ENCODE peak calls at places on chromosomes 2 and 18, in eight cellular contexts. R is IMR-90; Y is tibial nerve; A is cardiac muscle cell; B is suprapubic skin; Q is stomach; C is CD4-positive, alpha-beta memory T cell; I is tibial artery. E is an unnamed sample. For H3K4me1, the result is how much of the 10 kb centered on the place peaks cover.

GRCh38 chr2:111209045-111209514 is 88.4 kb downstream of the BCL2L11 start:
- DNase-seq in R (peak), Y (no peak), A (peak), B (no peak), Q (no peak), C (no peak), I (no peak), E (no peak)

GRCh38 chr2:176107731-176108181 is 676 bp downstream of the HOXD11 start:
- DNase-seq in R (no peak), Y (no peak), A (no peak), B (no peak), Q (no peak), C (no peak), I (no peak), E (no peak)

GRCh38 chr2:218325566-218326160 is 31.0 kb upstream of the CATIP start:
- DNase-seq in R (no peak), Y (no peak), A (no peak), B (no peak), Q (no peak), C (no peak), I (no peak), E (no peak)

GRCh38 chr2:8115966-8116365 is 565.9 kb upstream of the ID2 start:
- DNase-seq in R (peak), Y (no peak), A (no peak), B (no peak), Q (no peak), C (no peak), I (no peak), E (no peak)

GRCh38 chr2:13035866-13036265 is 319.1 kb downstream of the TRIB2 start:
- DNase-seq in R (no peak), Y (no peak), A (no peak), B (no peak), Q (no peak), C (no peak), I (no peak), E (no peak)

GRCh38 chr2:46296216-46296839 is 879 bp upstream of the EPAS1 start:
- DNase-seq in R (no peak), Y (peak), A (peak), B (peak), Q (peak), C (no peak), I (peak), E (no peak)

GRCh38 chr2:239818531-239819011 is 206.6 kb downstream of the NDUFA10 start:
- DNase-seq in R (no peak), Y (no peak), A (no peak), B (peak), Q (peak), C (no peak), I (peak), E (no peak)

GRCh38 chr18:48385595-48385994 is 23.6 kb downstream of the ZBTB7C start:
- DNase-seq in R (no peak), Y (no peak), A (no peak), B (no peak), Q (no peak), C (no peak), I (no peak), E (no peak)

GRCh38 chr2:240624950-240625621 is at the start of gene GPR35:
- DNase-seq in R (peak), Y (no peak), A (peak), B (peak), Q (peak), C (peak), I (peak), E (no peak)

GRCh38 chr2:145258903-145259579 is 739.1 kb upstream of the ZEB2 start:
- DNase-seq in R (peak), Y (no peak), A (peak), B (no peak), Q (no peak), C (no peak), I (no peak), E (no peak)

GRCh38 chr2:226772389-226773179 is 27.0 kb downstream of the IRS1 start:
- DNase-seq in R (peak), Y (no peak), A (peak), B (no peak), Q (no peak), C (peak), I (no peak), E (peak)

GRCh38 chr2:173803344-173803893 is 161.8 kb downstream of the SP3 start:
- DNase-seq in R (no peak), Y (no peak), A (peak), B (no peak), Q (no peak), C (no peak), I (no peak), E (no peak)

GRCh38 chr2:217449436-217449835 is 553.4 kb downstream of the TNS1 start:
- DNase-seq in R (no peak), Y (no peak), A (no peak), B (no peak), Q (no peak), C (no peak), I (no peak), E (no peak)

GRCh38 chr2:190794466-190795184 is 86.0 kb upstream of the GLS start:
- DNase-seq in R (peak), Y (no peak), A (no peak), B (no peak), Q (no peak), C (no peak), I (no peak), E (no peak)

GRCh38 chr2:74862268-74862964 is 28.5 kb downstream of the HK2 start:
- DNase-seq in R (no peak), Y (no peak), A (no peak), B (no peak), Q (peak), C (no peak), I (no peak), E (no peak)

GRCh38 chr2:170942615-170943014 is 13.6 kb downstream of the GORASP2 start:
- DNase-seq in R (no peak), Y (no peak), A (no peak), B (no peak), Q (no peak), C (no peak), I (no peak), E (no peak)

GRCh38 chr2:126761981-126762878 is 106.3 kb downstream of the GYPC start:
- DNase-seq in R (no peak), Y (no peak), A (no peak), B (peak), Q (no peak), C (peak), I (no peak), E (no peak)

GRCh38 chr2:120932881-120933280 is 197.2 kb downstream of the GLI2 start:
- DNase-seq in R (no peak), Y (no peak), A (no peak), B (no peak), Q (no peak), C (no peak), I (no peak), E (no peak)

GRCh38 chr18:43486462-43486861 is 209.2 kb upstream of the SYT4 start:
- DNase-seq in R (no peak), Y (no peak), A (no peak), B (no peak), Q (peak), C (no peak), I (no peak), E (no peak)

GRCh38 chr18:12460874-12461273 is 53.1 kb downstream of the PRELID3A start:
- DNase-seq in R (peak), Y (no peak), A (peak), B (no peak), Q (no peak), C (no peak), I (no peak), E (peak)

GRCh38 chr2:202687276-202687675 is 52.5 kb downstream of the FAM117B start:
- DNase-seq in R (peak), Y (no peak), A (no peak), B (no peak), Q (no peak), C (no peak), I (no peak), E (no peak)

GRCh38 chr18:22279741-22280452 is 110.5 kb downstream of the GATA6 start:
- DNase-seq in R (peak), Y (no peak), A (peak), B (no peak), Q (no peak), C (no peak), I (no peak), E (no peak)

GRCh38 chr2:110667061-110667460 is 10.8 kb downstream of the BUB1 start:
- DNase-seq in R (peak), Y (no peak), A (no peak), B (no peak), Q (no peak), C (no peak), I (no peak), E (no peak)

GRCh38 chr2:53970095-53970897 is 497 bp downstream of the PSME4 start:
- DNase-seq in R (peak), Y (peak), A (peak), B (peak), Q (peak), C (peak), I (peak), E (peak)

GRCh38 chr18:70245941-70246537 is 40.6 kb upstream of the RTTN start:
- DNase-seq in R (no peak), Y (no peak), A (peak), B (no peak), Q (no peak), C (no peak), I (no peak), E (peak)

GRCh38 chr2:120538691-120539420 is 192.9 kb downstream of the INHBB start:
- DNase-seq in R (no peak), Y (no peak), A (no peak), B (no peak), Q (no peak), C (no peak), I (no peak), E (no peak)

GRCh38 chr2:148876589-148877402 is 1.8 kb downstream of the KIF5C start:
- DNase-seq in R (no peak), Y (no peak), A (no peak), B (peak), Q (peak), C (peak), I (peak), E (no peak)

GRCh38 chr18:80191907-80192652 is 55.2 kb downstream of the PARD6G start:
- DNase-seq in R (no peak), Y (no peak), A (no peak), B (no peak), Q (no peak), C (no peak), I (no peak), E (no peak)

GRCh38 chr2:35538796-35539195 is 816.8 kb upstream of the CRIM1 start:
- DNase-seq in R (no peak), Y (no peak), A (no peak), B (no peak), Q (no peak), C (no peak), I (no peak), E (no peak)

GRCh38 chr18:62716679-62717058 is 1.3 kb downstream of the PHLPP1 start:
- DNase-seq in R (no peak), Y (no peak), A (peak), B (peak), Q (peak), C (peak), I (peak), E (peak)

GRCh38 chr18:46768166-46768921 is 11.5 kb upstream of the ST8SIA5 start:
- DNase-seq in R (no peak), Y (no peak), A (no peak), B (no peak), Q (no peak), C (no peak), I (no peak), E (no peak)

GRCh38 chr2:138335036-138335435 is 166.5 kb upstream of the SPOPL start:
- DNase-seq in R (no peak), Y (no peak), A (peak), B (no peak), Q (no peak), C (no peak), I (no peak), E (no peak)

GRCh38 chr2:84846732-84847131 is 34.2 kb downstream of the TRABD2A start:
- DNase-seq in R (peak), Y (no peak), A (peak), B (no peak), Q (no peak), C (no peak), I (no peak), E (no peak)

GRCh38 chr18:68555935-68556334 is 159.0 kb downstream of the TMX3 start:
- DNase-seq in R (peak), Y (no peak), A (no peak), B (no peak), Q (no peak), C (no peak), I (no peak), E (no peak)

GRCh38 chr2:85468704-85469349 is 50.3 kb downstream of the SH2D6 start:
- DNase-seq in R (peak), Y (peak), A (peak), B (no peak), Q (peak), C (no peak), I (peak), E (peak)

DNA sequence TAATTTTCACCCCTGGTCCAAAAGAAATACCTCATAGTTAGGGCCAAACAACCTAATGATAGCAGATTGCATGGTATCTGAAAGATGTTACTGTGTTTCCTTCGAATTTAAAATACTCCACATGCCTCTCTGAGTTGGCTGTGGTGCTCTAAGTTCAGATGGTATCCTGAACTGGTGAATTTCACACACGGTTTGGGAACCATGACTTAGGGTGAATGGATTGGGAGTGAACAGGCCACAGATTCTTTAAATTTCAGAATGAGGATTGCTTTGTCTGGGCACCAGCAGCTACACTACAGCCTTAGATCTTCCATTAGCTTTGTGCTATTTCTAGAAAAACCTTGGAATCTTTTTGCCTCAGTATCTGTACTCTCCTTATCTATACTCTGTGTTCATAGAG is 6.2 kb downstream of the GMCL1 start:
- DNase-seq in R (no peak), Y (no peak), A (no peak), B (no peak), Q (no peak), C (no peak), I (no peak), E (no peak)
- H3K4me1 ChIP-seq in R (under half), Y (under half), A (under half), B (under half), Q (under half), C (under half), I (under half), E (under half)

GRCh38 chr2:236576053-236576452 is 6.4 kb downstream of the ACKR3 start:
- DNase-seq in R (no peak), Y (no peak), A (no peak), B (no peak), Q (no peak), C (no peak), I (no peak), E (peak)
- H3K4me3 ChIP-seq in R (no peak), Y (no peak), A (no peak), B (no peak), Q (no peak), C (no peak), I (peak), E (no peak)

GRCh38 chr2:234438322-234438977 is 58.4 kb downstream of the ARL4C start:
- DNase-seq in R (no peak), Y (no peak), A (no peak), B (no peak), Q (no peak), C (no peak), I (no peak), E (no peak)
- H3K4me1 ChIP-seq in R (under half), Y (under half), A (under half), B (under half), Q (under half), C (half or more), I (under half), E (under half)

DNA sequence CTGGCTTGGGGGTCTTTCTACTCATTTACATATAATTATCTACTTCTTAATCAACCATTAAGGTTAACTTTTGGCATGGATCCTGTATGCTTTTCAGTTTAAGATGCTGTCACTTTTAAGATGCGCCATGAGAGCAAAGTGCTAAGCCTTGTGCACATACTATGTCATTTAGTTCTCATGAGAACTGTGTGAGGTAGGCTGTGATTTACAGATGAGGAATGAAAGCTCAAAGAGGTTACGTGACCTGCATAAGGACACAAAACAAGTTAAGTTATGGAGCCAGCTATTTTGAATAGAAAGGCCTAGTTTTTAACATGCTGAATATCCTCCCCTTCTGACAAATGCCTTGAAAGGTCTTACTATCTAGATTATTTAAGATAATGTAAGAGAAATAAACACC is 4.2 kb downstream of the NEDD4L start:
- DNase-seq in R (peak), Y (no peak), A (no peak), B (no peak), Q (no peak), C (no peak), I (no peak), E (peak)
- H3K4me3 ChIP-seq in R (no peak), Y (no peak), A (no peak), B (no peak), Q (no peak), C (no peak), I (no peak), E (no peak)

GRCh38 chr2:207256476-207257207 is 90.9 kb upstream of the KLF7 start:
- DNase-seq in R (peak), Y (no peak), A (peak), B (no peak), Q (no peak), C (no peak), I (no peak), E (no peak)
- H3K4me1 ChIP-seq in R (half or more), Y (under half), A (under half), B (half or more), Q (under half), C (under half), I (under half), E (under half)

GRCh38 chr2:195660265-195660890 is 3.4 kb downstream of the SLC39A10 start:
- DNase-seq in R (peak), Y (peak), A (peak), B (peak), Q (peak), C (peak), I (peak), E (peak)
- H3K4me3 ChIP-seq in R (peak), Y (no peak), A (peak), B (no peak), Q (no peak), C (peak), I (no peak), E (no peak)

DNA sequence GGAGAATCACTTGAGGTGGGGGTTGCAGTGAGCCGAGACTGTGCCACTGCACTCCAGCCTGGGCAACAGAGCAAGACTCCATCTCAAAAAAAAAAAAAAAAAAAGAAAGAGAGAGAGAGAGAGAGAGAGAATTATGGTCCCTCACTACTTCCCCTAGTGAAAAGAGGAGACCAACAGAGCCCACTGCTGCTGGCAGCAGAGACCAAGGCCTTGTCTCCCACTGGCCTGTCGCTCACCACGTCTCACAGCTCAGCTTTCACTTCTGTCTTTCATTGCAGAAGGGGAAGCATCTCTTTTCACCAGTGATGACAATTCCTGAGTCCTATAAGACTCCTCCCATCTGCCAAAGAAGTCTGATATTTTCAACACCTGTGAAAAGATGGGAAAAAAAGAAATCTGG is 81.3 kb downstream of the CLHC1 start:
- DNase-seq in R (no peak), Y (no peak), A (no peak), B (no peak), Q (no peak), C (no peak), I (no peak), E (no peak)
- H3K4me1 ChIP-seq in R (under half), Y (under half), A (under half), B (half or more), Q (under half), C (under half), I (under half), E (under half)

GRCh38 chr18:50863840-50864239 is 15.1 kb upstream of the ME2 start:
- DNase-seq in R (no peak), Y (no peak), A (no peak), B (no peak), Q (no peak), C (no peak), I (no peak), E (no peak)
- H3K4me3 ChIP-seq in R (no peak), Y (no peak), A (no peak), B (no peak), Q (no peak), C (no peak), I (no peak), E (no peak)